ENCODE peak calls at places on chromosomes 16 and 17, in ten cellular contexts. U, P, H, G, O, S, L, W, K and R are unnamed samples.

GRCh38 chr16:30526137-30526822 is at the start of gene ZNF768:
- DNase-seq in U (peak; percentile 33), P (no peak), H (peak; percentile 18), G (no peak), O (peak; percentile 46), S (peak; percentile 55), L (no peak), W (no peak), K (peak; percentile 97), R (no peak)

GRCh38 chr17:33023790-33024189 is 32.1 kb downstream of the SPACA3 start:
- DNase-seq in U (no peak), P (no peak), H (no peak), G (no peak), O (no peak), S (no peak), L (no peak), W (no peak), K (no peak), R (no peak)

GRCh38 chr17:81322271-81323082 is 27.4 kb upstream of the SLC38A10 start:
- DNase-seq in U (peak; percentile 72), P (peak; percentile 70), H (peak; percentile 27), G (no peak), O (no peak), S (peak; percentile 59), L (no peak), W (no peak), K (peak; percentile 95), R (peak; percentile 57)

GRCh38 chr16:30748634-30749445 is 615 bp downstream of the PHKG2 start:
- DNase-seq in U (peak; percentile 35), P (no peak), H (peak; percentile 47), G (no peak), O (peak; percentile 44), S (peak; percentile 65), L (no peak), W (no peak), K (no peak), R (no peak)

GRCh38 chr17:33871720-33872535 is 383.2 kb upstream of the CCL2 start:
- DNase-seq in U (peak; percentile 47), P (no peak), H (peak; percentile 0), G (no peak), O (no peak), S (no peak), L (no peak), W (peak; percentile 20), K (no peak), R (no peak)

GRCh38 chr17:43655702-43656275 is 5.9 kb downstream of the MEOX1 start:
- DNase-seq in U (no peak), P (no peak), H (no peak), G (no peak), O (peak; percentile 41), S (no peak), L (no peak), W (no peak), K (no peak), R (no peak)

GRCh38 chr17:78697122-78697845 is 84.8 kb downstream of the CYTH1 start:
- DNase-seq in U (no peak), P (no peak), H (peak; percentile 67), G (peak; percentile 17), O (no peak), S (no peak), L (no peak), W (no peak), K (no peak), R (no peak)

GRCh38 chr17:6701719-6702118 is 11.4 kb downstream of the SLC13A5 start:
- DNase-seq in U (peak; percentile 50), P (peak; percentile 33), H (peak; percentile 12), G (no peak), O (peak; percentile 16), S (peak; percentile 22), L (no peak), W (no peak), K (peak; percentile 97), R (peak; percentile 23)

GRCh38 chr17:48795444-48796162 is 21.4 kb downstream of the TTLL6 start:
- DNase-seq in U (peak; percentile 92), P (peak; percentile 36), H (peak; percentile 63), G (peak; percentile 55), O (peak; percentile 94), S (peak; percentile 95), L (no peak), W (peak; percentile 33), K (no peak), R (no peak)

DNA sequence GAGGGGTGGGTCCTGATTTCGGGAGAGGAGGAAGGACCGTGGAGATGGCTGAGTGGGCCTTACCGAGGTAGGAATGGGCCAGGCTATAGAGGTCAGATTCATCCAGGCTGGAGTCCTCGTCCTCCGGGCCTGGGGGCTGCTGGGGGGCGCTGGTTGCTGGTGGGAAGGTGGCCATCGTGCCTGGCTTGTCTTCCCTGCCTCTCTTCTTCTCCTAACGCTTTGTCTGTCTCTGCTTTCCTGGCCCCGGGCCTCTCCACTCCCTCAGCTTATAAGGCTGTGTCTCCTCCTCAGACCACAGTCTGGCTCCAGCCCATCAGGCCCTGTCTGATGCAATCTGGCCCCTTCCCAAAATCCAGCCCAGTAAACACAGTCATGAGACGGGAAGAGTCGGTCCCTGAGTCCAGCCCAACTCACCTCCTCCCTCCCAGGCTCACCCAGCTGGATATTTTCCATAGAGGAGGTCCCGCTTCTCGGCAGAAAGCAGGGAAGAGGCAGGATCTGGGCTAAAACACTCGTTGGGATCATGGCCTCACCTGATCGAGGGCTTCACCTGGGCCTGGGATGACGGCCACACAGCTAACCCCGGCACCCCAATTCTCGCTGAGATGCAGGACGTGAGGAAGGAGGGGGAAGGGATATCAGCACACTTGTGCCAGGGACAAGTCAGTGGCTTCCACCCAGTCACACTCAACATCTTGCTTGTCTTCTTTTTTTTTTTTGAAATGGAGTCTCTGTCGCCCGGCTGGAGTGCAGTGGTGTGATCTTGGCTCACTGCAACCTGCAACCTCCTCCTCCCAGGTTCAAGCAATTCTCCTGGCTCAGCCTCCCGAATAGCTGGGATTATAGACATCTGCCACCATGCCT is at the start of gene NUPR1:
- DNase-seq in U (peak; percentile 85), P (no peak), H (peak; percentile 98), G (peak; percentile 97), O (peak; percentile 99), S (no peak), L (peak; percentile 98), W (peak; percentile 98), K (peak; percentile 52), R (no peak)
- H3K4me3 ChIP-seq in U (peak within 1 kb of the TSS; percentile 41), P (no peak within 1 kb of the TSS), H (peak within 1 kb of the TSS; percentile 65), G (peak within 1 kb of the TSS; percentile 57), O (peak within 1 kb of the TSS; percentile 78), S (no peak within 1 kb of the TSS), L (peak within 1 kb of the TSS; percentile 40), W (peak within 1 kb of the TSS; percentile 41), K (no peak within 1 kb of the TSS), R (no peak within 1 kb of the TSS)

GRCh38 chr16:80418772-80419355 is 121.9 kb upstream of the DYNLRB2 start:
- DNase-seq in U (no peak), P (no peak), H (no peak), G (no peak), O (no peak), S (no peak), L (no peak), W (no peak), K (no peak), R (no peak)
- H3K4me3 ChIP-seq in U (no peak overlapping the region), P (no peak overlapping the region), H (no peak overlapping the region), G (no peak overlapping the region), O (no peak overlapping the region), S (no peak overlapping the region), L (no peak overlapping the region), W (no peak overlapping the region), K (no peak overlapping the region), R (no peak overlapping the region)

GRCh38 chr17:74972107-74972972 is at the start of gene HID1:
- DNase-seq in U (peak; percentile 56), P (no peak), H (no peak), G (no peak), O (no peak), S (peak; percentile 87), L (no peak), W (no peak), K (peak; percentile 98), R (peak; percentile 56)

GRCh38 chr17:74971842-74972106 is 785 bp downstream of the HID1 start:
- DNase-seq in U (no peak), P (no peak), H (no peak), G (no peak), O (no peak), S (no peak), L (no peak), W (no peak), K (no peak), R (no peak)

GRCh38 chr17:74970395-74970794 is 2.2 kb downstream of the HID1 start:
- DNase-seq in U (no peak), P (no peak), H (no peak), G (no peak), O (no peak), S (no peak), L (no peak), W (no peak), K (no peak), R (no peak)

GRCh38 chr17:74971069-74971841 is 1.3 kb downstream of the HID1 start:
- DNase-seq in U (no peak), P (no peak), H (no peak), G (no peak), O (no peak), S (no peak), L (no peak), W (no peak), K (no peak), R (no peak)

GRCh38 chr17:74972973-74973328 is 392 bp upstream of the HID1 start:
- DNase-seq in U (no peak), P (no peak), H (no peak), G (no peak), O (no peak), S (no peak), L (no peak), W (no peak), K (no peak), R (no peak)
- H3K4me3 ChIP-seq in U (peak overlapping the region; percentile 71), P (peak overlapping the region; percentile 80), H (no peak overlapping the region), G (no peak overlapping the region), O (peak overlapping the region; percentile 54), S (peak overlapping the region; percentile 90), L (no peak overlapping the region), W (no peak overlapping the region), K (peak overlapping the region; percentile 65), R (peak overlapping the region; percentile 39)

GRCh38 chr17:55576237-55576998 is 65.2 kb upstream of the SMIM36 start:
- DNase-seq in U (peak; percentile 71), P (peak; percentile 15), H (peak; percentile 84), G (no peak), O (peak; percentile 73), S (no peak), L (peak; percentile 41), W (no peak), K (no peak), R (no peak)

GRCh38 chr17:55577687-55578086 is 66.4 kb upstream of the SMIM36 start:
- DNase-seq in U (no peak), P (no peak), H (no peak), G (no peak), O (no peak), S (no peak), L (no peak), W (no peak), K (no peak), R (no peak)

GRCh38 chr17:55580596-55581133 is 69.4 kb upstream of the SMIM36 start:
- DNase-seq in U (no peak), P (no peak), H (no peak), G (no peak), O (no peak), S (no peak), L (no peak), W (no peak), K (no peak), R (no peak)

GRCh38 chr17:55575058-55575606 is 63.9 kb upstream of the SMIM36 start:
- DNase-seq in U (no peak), P (no peak), H (no peak), G (no peak), O (no peak), S (no peak), L (no peak), W (no peak), K (no peak), R (no peak)

GRCh38 chr17:55577011-55577586 is 65.8 kb upstream of the SMIM36 start:
- DNase-seq in U (no peak), P (no peak), H (peak; percentile 71), G (no peak), O (peak; percentile 82), S (no peak), L (peak; percentile 68), W (peak; percentile 41), K (no peak), R (no peak)
- H3K4me3 ChIP-seq in U (no peak overlapping the region), P (no peak overlapping the region), H (peak overlapping the region; percentile 0), G (peak overlapping the region; percentile 20), O (peak overlapping the region; percentile 40), S (no peak overlapping the region), L (peak overlapping the region; percentile 17), W (no peak overlapping the region), K (no peak overlapping the region), R (no peak overlapping the region)